ENCODE peak calls at places on chromosomes 3 and 15, in five cellular contexts. Y is GM12878, G is A549, C is H1, X is HepG2. B is an unnamed sample.

GRCh38 chr3:102353804-102354203 is 81.0 kb upstream of the ZPLD1 start:
- DNase-seq in G (no peak), Y (no peak), C (no peak), X (no peak), B (no peak)

GRCh38 chr3:39220551-39221530 is 28.4 kb upstream of the XIRP1 start:
- DNase-seq in G (no peak), C (no peak), Y (peak), X (no peak), B (no peak)

GRCh38 chr3:105970283-105970682 is 101.5 kb upstream of the CBLB start:
- DNase-seq in X (no peak), Y (no peak), G (peak), C (no peak), B (no peak)

GRCh38 chr15:100111103-100112060 is 230.4 kb downstream of the ADAMTS17 start:
- DNase-seq in Y (no peak), G (peak), X (peak), C (no peak), B (no peak)

GRCh38 chr3:197749315-197749600 is 425 bp upstream of the FYTTD1 start:
- DNase-seq in Y (no peak), C (no peak), X (no peak), G (peak), B (peak)

GRCh38 chr3:10015476-10015904 is 10.7 kb upstream of the FANCD2 start:
- DNase-seq in G (peak), C (no peak), Y (no peak), X (no peak), B (no peak)

GRCh38 chr3:125326957-125327356 is 48.2 kb downstream of the ZNF148 start:
- DNase-seq in Y (no peak), G (no peak), X (no peak), C (no peak), B (no peak)

GRCh38 chr3:13886593-13887129 is 6.8 kb upstream of the WNT7A start:
- DNase-seq in C (no peak), X (no peak), Y (no peak), G (no peak), B (no peak)

GRCh38 chr3:127545711-127546457 is 44.6 kb downstream of the TPRA1 start:
- DNase-seq in X (no peak), C (no peak), Y (no peak), G (no peak), B (no peak)

GRCh38 chr3:81592101-81592500 is 169.3 kb downstream of the GBE1 start:
- DNase-seq in Y (no peak), C (no peak), X (no peak), G (peak), B (no peak)

GRCh38 chr3:6282920-6283319 is 578.0 kb upstream of the GRM7 start:
- DNase-seq in Y (no peak), C (no peak), G (no peak), X (no peak), B (no peak)

GRCh38 chr15:45702041-45702440 is 67.2 kb downstream of the SQOR start:
- DNase-seq in Y (no peak), C (no peak), G (no peak), X (no peak), B (no peak)

GRCh38 chr3:169133178-169134161 is 530.0 kb downstream of the MECOM start:
- DNase-seq in G (no peak), C (no peak), Y (no peak), X (no peak), B (no peak)

GRCh38 chr15:31016446-31016915 is 25.1 kb upstream of the MTMR10 start:
- DNase-seq in Y (no peak), G (no peak), C (no peak), X (no peak), B (no peak)

GRCh38 chr3:53074366-53074696 is 28.5 kb upstream of the SFMBT1 start:
- DNase-seq in Y (no peak), G (no peak), X (no peak), C (no peak), B (no peak)

GRCh38 chr15:32919749-32920414 is 202.1 kb downstream of the GREM1 start:
- DNase-seq in Y (no peak), G (no peak), X (no peak), C (no peak), B (no peak)

GRCh38 chr3:119559441-119559963 is at the start of gene CD80:
- DNase-seq in X (peak), C (no peak), G (peak), Y (peak), B (no peak)

GRCh38 chr15:72411544-72411943 is 13.4 kb downstream of the TMEM202 start:
- DNase-seq in C (no peak), X (no peak), G (no peak), Y (no peak), B (no peak)

GRCh38 chr3:153096611-153097200 is 65.3 kb upstream of the RAP2B start:
- DNase-seq in G (no peak), C (no peak), Y (no peak), X (no peak), B (no peak)

GRCh38 chr15:92655178-92655995 is at the start of gene FAM174B:
- DNase-seq in G (peak), Y (no peak), C (no peak), X (no peak), B (peak)

GRCh38 chr3:2523251-2523836 is 424.7 kb downstream of the CNTN4 start:
- DNase-seq in Y (no peak), G (no peak), C (no peak), X (no peak), B (no peak)

GRCh38 chr15:49145651-49146609 is 9.5 kb downstream of the COPS2 start:
- DNase-seq in X (peak), G (peak), Y (no peak), C (no peak), B (peak)

GRCh38 chr15:63369296-63369695 is 12.3 kb downstream of the CA12 start:
- DNase-seq in Y (no peak), X (no peak), C (no peak), G (no peak), B (no peak)

GRCh38 chr3:11168881-11169805 is 14.8 kb downstream of the HRH1 start:
- DNase-seq in X (no peak), C (no peak), G (no peak), Y (no peak), B (no peak)

GRCh38 chr3:5136619-5137429 is 14.7 kb downstream of the ARL8B start:
- DNase-seq in X (peak), Y (no peak), G (peak), C (no peak), B (peak)

GRCh38 chr3:111338059-111338698 is 203.8 kb upstream of the CD96 start:
- DNase-seq in G (peak), Y (no peak), X (peak), C (peak), B (peak)

GRCh38 chr3:133360476-133360875 is 39.4 kb upstream of the BFSP2 start:
- DNase-seq in C (no peak), X (no peak), Y (no peak), G (no peak), B (no peak)

GRCh38 chr3:12934431-12934830 is 93.1 kb upstream of the RPL32 start:
- DNase-seq in C (no peak), X (no peak), G (no peak), Y (no peak), B (no peak)

GRCh38 chr15:42131826-42132806 is 24.3 kb downstream of the PLA2G4F start:
- DNase-seq in Y (no peak), G (no peak), X (no peak), C (no peak), B (no peak)

GRCh38 chr3:158659454-158660237 is 12.8 kb downstream of the LXN start:
- DNase-seq in G (peak), Y (no peak), X (peak), C (no peak), B (peak)
- TF ChIP-seq CHD2 in G (no peak), Y (no peak), X (no peak), C (no peak), B (no peak)

GRCh38 chr3:112730210-112730609 is 89.3 kb upstream of the CCDC80 start:
- DNase-seq in Y (no peak), C (no peak), G (no peak), X (no peak), B (no peak)
- TF ChIP-seq CHD2 in Y (no peak), C (no peak), G (no peak), X (no peak), B (no peak)

DNA sequence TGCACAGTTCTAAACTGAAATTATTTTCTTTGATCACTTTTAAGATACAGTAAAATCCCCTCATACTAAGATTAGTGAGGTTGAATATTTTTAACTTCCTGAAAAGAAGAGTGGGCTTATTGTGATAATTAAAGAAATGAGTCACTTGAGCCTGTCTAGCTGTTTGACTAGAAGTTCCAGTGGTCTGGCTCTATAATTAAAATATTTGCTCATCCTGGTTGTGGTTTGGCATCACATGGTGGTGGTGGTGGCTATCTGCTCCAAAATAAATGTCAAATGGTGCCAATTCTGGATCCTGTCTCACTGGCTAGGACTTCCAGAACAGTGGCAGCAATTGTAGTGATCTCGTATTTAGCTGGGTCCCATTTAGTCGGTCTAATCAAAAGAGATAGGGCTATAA is 8.6 kb upstream of the TEX9 start:
- DNase-seq in C (no peak), Y (no peak), G (no peak), X (no peak), B (no peak)
- TF ChIP-seq CHD2 in C (no peak), Y (no peak), G (no peak), X (no peak), B (no peak)

DNA sequence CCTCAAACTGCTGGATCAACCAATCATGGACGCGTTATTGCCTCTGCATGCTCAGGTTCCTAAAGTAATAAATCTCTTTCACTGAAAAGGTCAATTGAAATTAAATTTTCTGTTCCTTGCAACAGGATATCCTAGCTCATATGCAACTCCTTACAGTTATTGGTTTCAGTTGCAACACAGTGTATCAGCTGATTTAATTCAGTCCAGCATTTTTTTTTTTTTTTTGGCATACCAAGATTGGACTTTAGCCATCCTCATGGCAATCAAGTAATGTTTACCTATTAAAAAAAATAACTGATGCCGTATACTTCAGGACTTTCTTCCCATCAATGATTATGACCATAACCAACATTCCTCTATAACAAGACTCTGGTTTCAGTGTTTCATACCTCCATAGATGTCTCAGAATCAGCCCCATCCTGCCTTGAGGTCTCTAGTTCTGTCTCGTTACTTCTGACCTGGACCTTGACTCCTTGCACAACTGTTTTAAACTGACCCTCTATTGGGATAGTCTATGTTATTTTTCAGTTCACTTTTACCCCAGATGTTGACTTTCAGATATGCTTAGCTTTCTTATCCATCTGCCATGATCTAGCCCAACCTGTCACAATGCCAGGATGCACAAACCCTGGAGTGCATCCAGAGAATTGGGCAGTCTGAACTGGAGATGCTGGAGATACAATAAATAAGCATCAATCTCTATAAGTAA is 265.0 kb upstream of the GADL1 start:
- DNase-seq in C (no peak), G (no peak), Y (no peak), X (no peak), B (no peak)
- TF ChIP-seq CHD2 in C (no peak), G (no peak), Y (no peak), X (no peak), B (no peak)

B was measured in SK-N-SH.